ENCODE peak calls at places on chromosomes 11 and 22, in four cellular contexts. T is Ammon's horn; N is stimulated activated naive CD8-positive, alpha-beta T cell treated with anti-CD3 and anti-CD28 coated beads, Interleukin-15, amount 100 ng/mL, for 72 hours; Z is RCC 7860. I is an unnamed sample.

GRCh38 chr11:71913716-71914115 is 14.7 kb downstream of the XNDC1N start:
- DNase-seq in T (no peak), N (no peak), Z (no peak), I (no peak)

GRCh38 chr11:95450547-95451123 is 219.6 kb upstream of the SESN3 start:
- DNase-seq in T (no peak), N (no peak), Z (no peak), I (no peak)

GRCh38 chr11:704799-705645 is 1.0 kb upstream of the EPS8L2 start:
- DNase-seq in T (no peak), N (no peak), Z (peak), I (no peak)

GRCh38 chr22:43257549-43257948 is 70.6 kb upstream of the TTLL12 start:
- DNase-seq in T (no peak), N (no peak), Z (no peak), I (no peak)

GRCh38 chr11:117843666-117844484 is 19.3 kb upstream of the FXYD2 start:
- DNase-seq in T (peak), N (peak), Z (peak), I (peak)

GRCh38 chr11:131231317-131231716 is 139.1 kb upstream of the NTM start:
- DNase-seq in T (no peak), N (no peak), Z (no peak), I (no peak)

GRCh38 chr11:117903505-117904382 is 25.5 kb downstream of the TMPRSS13 start:
- DNase-seq in T (no peak), N (no peak), Z (no peak), I (no peak)

GRCh38 chr11:73240190-73240781 is 22.2 kb downstream of the P2RY2 start:
- DNase-seq in T (no peak), N (no peak), Z (no peak), I (no peak)

GRCh38 chr11:77270921-77271320 is 30.6 kb downstream of the GDPD4 start:
- DNase-seq in T (no peak), N (no peak), Z (no peak), I (no peak)

GRCh38 chr11:67303989-67304411 is 670 bp downstream of the SSH3 start:
- DNase-seq in T (no peak), N (no peak), Z (peak), I (peak)

GRCh38 chr22:33438273-33438672 is 380.1 kb upstream of the SYN3 start:
- DNase-seq in T (peak), N (no peak), Z (peak), I (no peak)

GRCh38 chr22:38213319-38214247 is 11.8 kb downstream of the MAFF start:
- DNase-seq in T (no peak), N (no peak), Z (no peak), I (no peak)

GRCh38 chr11:62419560-62420342 is 918 bp downstream of the SCGB1A1 start:
- DNase-seq in T (no peak), N (no peak), Z (no peak), I (no peak)

GRCh38 chr22:39128508-39128907 is 24.0 kb downstream of the CBX7 start:
- DNase-seq in T (no peak), N (no peak), Z (no peak), I (no peak)

GRCh38 chr11:8567597-8568198 is 26.3 kb downstream of the STK33 start:
- DNase-seq in T (no peak), N (no peak), Z (peak), I (no peak)

GRCh38 chr11:57459112-57460016 is 964 bp upstream of the RTN4RL2 start:
- DNase-seq in T (no peak), N (peak), Z (no peak), I (peak)

GRCh38 chr11:118434553-118435232 is 1.6 kb upstream of the KMT2A start:
- DNase-seq in T (peak), N (peak), Z (no peak), I (peak)

GRCh38 chr11:122852071-122852831 is 14.0 kb downstream of the CRTAM start:
- DNase-seq in T (peak), N (no peak), Z (no peak), I (no peak)

GRCh38 chr11:35389897-35390462 is 29.4 kb downstream of the SLC1A2 start:
- DNase-seq in T (no peak), N (no peak), Z (no peak), I (no peak)

GRCh38 chr11:134275534-134276395 is at the start of gene GLB1L3:
- DNase-seq in T (peak), N (peak), Z (no peak), I (peak)

GRCh38 chr22:30717331-30717921 is 22.8 kb downstream of the OSBP2 start:
- DNase-seq in T (no peak), N (no peak), Z (peak), I (no peak)

GRCh38 chr11:59102259-59102765 is 4.7 kb upstream of the FAM111B start:
- DNase-seq in T (peak), N (peak), Z (no peak), I (peak)

GRCh38 chr11:131370090-131370751 is at the start of gene NTM:
- DNase-seq in T (peak), N (no peak), Z (peak), I (peak)

GRCh38 chr11:211295-211694 is 3.8 kb downstream of the RIC8A start:
- DNase-seq in T (no peak), N (no peak), Z (no peak), I (no peak)

GRCh38 chr22:30444632-30445437 is 19.3 kb downstream of the MTFP1 start:
- DNase-seq in T (peak), N (peak), Z (no peak), I (peak)

GRCh38 chr11:128455766-128456165 is 131.6 kb downstream of the ETS1 start:
- DNase-seq in T (no peak), N (no peak), Z (no peak), I (no peak)

GRCh38 chr11:21625982-21626381 is 566.9 kb upstream of the ANO5 start:
- DNase-seq in T (peak), N (no peak), Z (peak), I (no peak)

GRCh38 chr22:27810566-27810965 is 9.0 kb upstream of the MN1 start:
- DNase-seq in T (no peak), N (no peak), Z (peak), I (peak)

GRCh38 chr11:63443714-63444113 is 47.3 kb downstream of the PLAAT5 start:
- DNase-seq in T (no peak), N (no peak), Z (no peak), I (no peak)

GRCh38 chr11:78698612-78699011 is 123.9 kb upstream of the NARS2 start:
- DNase-seq in T (no peak), N (no peak), Z (no peak), I (no peak)

GRCh38 chr11:35717043-35717442 is 54.5 kb downstream of the TRIM44 start:
- DNase-seq in T (no peak), N (no peak), Z (no peak), I (no peak)